ENCODE peak calls at places on chromosomes 7 and 10, in five cellular contexts. D is GM12892; A is GM12865; P is left cardiac atrium; M is central memory CD4-positive, alpha-beta T cell. T is an unnamed sample.

GRCh38 chr7:92366730-92367129 is 80.6 kb upstream of the GATAD1 start:
- DNase-seq in D (no peak), A (no peak), P (no peak), M (no peak), T (no peak)

GRCh38 chr7:36040679-36041078 is 112.4 kb upstream of the EEPD1 start:
- DNase-seq in D (no peak), A (no peak), P (no peak), M (no peak), T (no peak)

GRCh38 chr7:5429857-5430611 is 6.4 kb upstream of the TNRC18 start:
- DNase-seq in D (no peak), A (no peak), P (no peak), M (no peak), T (peak)

GRCh38 chr7:13042605-13043236 is 355.3 kb downstream of the ARL4A start:
- DNase-seq in D (no peak), A (no peak), P (no peak), M (no peak), T (no peak)

GRCh38 chr10:117462424-117462792 is 80.1 kb upstream of the EMX2 start:
- DNase-seq in D (no peak), A (no peak), P (no peak), M (no peak), T (no peak)

GRCh38 chr10:128009357-128009756 is 102.5 kb downstream of the PTPRE start:
- DNase-seq in D (no peak), A (no peak), P (no peak), M (no peak), T (peak)

GRCh38 chr7:140209866-140210609 is 33.3 kb upstream of the KDM7A start:
- DNase-seq in D (no peak), A (peak), P (no peak), M (no peak), T (peak)

GRCh38 chr7:142500364-142500763 is 242.5 kb upstream of the PRSS58 start:
- DNase-seq in D (no peak), A (no peak), P (no peak), M (peak), T (no peak)

GRCh38 chr10:13567030-13567429 is 19.7 kb upstream of the PRPF18 start:
- DNase-seq in D (no peak), A (no peak), P (no peak), M (no peak), T (no peak)

GRCh38 chr10:30765611-30766010 is 136.1 kb upstream of the LYZL2 start:
- DNase-seq in D (no peak), A (no peak), P (no peak), M (no peak), T (no peak)

GRCh38 chr10:87092356-87092860 is 2.2 kb downstream of the GLUD1 start:
- DNase-seq in D (no peak), A (no peak), P (no peak), M (peak), T (no peak)

GRCh38 chr10:66586073-66586472 is 339.8 kb upstream of the LRRTM3 start:
- DNase-seq in D (no peak), A (no peak), P (no peak), M (no peak), T (no peak)

GRCh38 chr7:142172932-142173331 is 61.4 kb downstream of the MGAM2 start:
- DNase-seq in D (no peak), A (no peak), P (no peak), M (no peak), T (no peak)

GRCh38 chr7:29247962-29248236 is 53.3 kb downstream of the CHN2 start:
- DNase-seq in D (no peak), A (no peak), P (no peak), M (no peak), T (no peak)

GRCh38 chr10:102152545-102152890 is 329 bp downstream of the NOLC1 start:
- DNase-seq in D (no peak), A (peak), P (no peak), M (no peak), T (no peak)

GRCh38 chr7:100444311-100445278 is 8.3 kb upstream of the PPP1R35 start:
- DNase-seq in D (no peak), A (peak), P (peak), M (no peak), T (peak)

GRCh38 chr10:130924138-130924819 is 387.2 kb downstream of the TCERG1L start:
- DNase-seq in D (no peak), A (no peak), P (no peak), M (no peak), T (peak)

GRCh38 chr7:28179081-28180030 is 1.2 kb downstream of the JAZF1 start:
- DNase-seq in D (peak), A (peak), P (peak), M (peak), T (peak)